ENCODE peak calls at places on chromosomes 1 and 21, in seven cellular contexts. G, F, H, O, B, P and M are unnamed samples.
A peak's percentile ranks its signal among the peaks of the same experiment; 100 is the strongest.

GRCh38 chr1:218748071-218748470 is 402.9 kb downstream of the TGFB2 start:
- DNase-seq in P (no peak), O (no peak), F (no peak), G (no peak), H (no peak), B (no peak), M (no peak)

GRCh38 chr1:166273618-166274017 is 106.8 kb upstream of the FAM78B start:
- DNase-seq in P (no peak), F (no peak), G (no peak), O (no peak), H (no peak), B (no peak), M (no peak)

GRCh38 chr1:244010191-244010590 is 40.9 kb upstream of the ZBTB18 start:
- DNase-seq in O (no peak), G (no peak), B (peak; percentile 5), P (peak; percentile 61), H (no peak), F (no peak), M (no peak)

GRCh38 chr1:150165622-150166612 is 16.2 kb downstream of the PLEKHO1 start:
- DNase-seq in B (peak; percentile 84), F (no peak), O (peak; percentile 53), P (peak; percentile 91), H (peak; percentile 36), G (no peak), M (no peak)

GRCh38 chr1:59146056-59146455 is 150.8 kb upstream of the FGGY start:
- DNase-seq in G (no peak), B (no peak), P (no peak), H (no peak), F (no peak), O (no peak), M (no peak)

GRCh38 chr21:45080639-45081414 is 6.4 kb downstream of the ADARB1 start:
- DNase-seq in O (no peak), G (no peak), P (no peak), H (no peak), F (no peak), B (no peak), M (peak; percentile 88)

GRCh38 chr1:101004061-101004460 is 21.5 kb downstream of the DPH5 start:
- DNase-seq in P (no peak), O (no peak), F (no peak), B (no peak), G (no peak), H (no peak), M (no peak)

GRCh38 chr1:218867941-218868656 is 305.6 kb upstream of the LYPLAL1 start:
- DNase-seq in H (no peak), G (no peak), O (no peak), B (no peak), F (no peak), P (no peak), M (no peak)

GRCh38 chr1:165877411-165877810 is 50.0 kb downstream of the UCK2 start:
- DNase-seq in B (no peak), H (no peak), F (no peak), O (no peak), G (no peak), P (no peak), M (no peak)

GRCh38 chr1:16231331-16232315 is 5.4 kb downstream of the CPLANE2 start:
- DNase-seq in B (peak; percentile 80), G (no peak), P (no peak), F (no peak), H (no peak), O (no peak), M (no peak)

GRCh38 chr1:33410091-33410701 is 20.7 kb downstream of the PHC2 start:
- DNase-seq in O (no peak), P (peak; percentile 32), B (no peak), H (no peak), G (no peak), F (no peak), M (no peak)

GRCh38 chr1:165344198-165344597 is 12.3 kb downstream of the LMX1A start:
- DNase-seq in H (no peak), G (no peak), O (no peak), F (no peak), B (no peak), P (peak; percentile 19), M (no peak)

GRCh38 chr1:204011426-204011825 is 61.5 kb upstream of the SOX13 start:
- DNase-seq in P (no peak), F (no peak), H (no peak), O (no peak), G (no peak), B (no peak), M (no peak)

GRCh38 chr1:169109561-169110134 is 3.2 kb downstream of the ATP1B1 start:
- DNase-seq in H (peak; percentile 71), B (no peak), G (peak; percentile 58), P (peak; percentile 28), O (peak; percentile 87), F (no peak), M (peak; percentile 92)

GRCh38 chr1:209692296-209692695 is 12.3 kb upstream of the HSD11B1 start:
- DNase-seq in P (no peak), O (no peak), H (no peak), B (no peak), G (no peak), F (no peak), M (no peak)

GRCh38 chr1:211327341-211327921 is 798 bp downstream of the TRAF5 start:
- DNase-seq in F (no peak), B (peak; percentile 51), H (no peak), O (no peak), P (peak; percentile 79), G (no peak), M (no peak)

GRCh38 chr1:242556276-242556675 is 31.8 kb upstream of the PLD5 start:
- DNase-seq in H (no peak), P (no peak), O (no peak), B (no peak), F (no peak), G (no peak), M (no peak)

GRCh38 chr21:37552496-37553399 is 186.2 kb downstream of the DYRK1A start:
- DNase-seq in G (no peak), P (no peak), O (no peak), F (no peak), H (no peak), B (no peak), M (peak; percentile 47)

GRCh38 chr1:224434447-224435317 is at the start of gene WDR26:
- DNase-seq in F (peak; percentile 40), O (peak; percentile 84), B (peak; percentile 95), G (peak; percentile 68), H (no peak), P (peak; percentile 95), M (peak; percentile 90)

GRCh38 chr1:192489748-192490147 is 85.8 kb upstream of the RGS1 start:
- DNase-seq in F (no peak), P (peak; percentile 25), B (no peak), O (peak; percentile 50), G (peak; percentile 60), H (no peak), M (peak; percentile 92)

GRCh38 chr1:65681101-65681500 is 111.6 kb upstream of the PDE4B start:
- DNase-seq in O (no peak), G (no peak), F (no peak), P (no peak), H (no peak), B (no peak), M (no peak)

GRCh38 chr1:60415696-60416095 is 342.1 kb upstream of the C1orf87 start:
- DNase-seq in H (no peak), B (no peak), P (no peak), O (no peak), G (no peak), F (no peak), M (no peak)

GRCh38 chr1:83996621-83997020 is 2.3 kb downstream of the TTLL7 start:
- DNase-seq in O (no peak), B (no peak), P (no peak), H (no peak), G (no peak), F (no peak), M (no peak)

GRCh38 chr1:29860681-29861080 is 624.4 kb downstream of the PTPRU start:
- DNase-seq in H (no peak), O (no peak), F (no peak), P (no peak), G (no peak), B (no peak), M (no peak)

GRCh38 chr1:179910934-179911333 is 28.8 kb downstream of the TOR1AIP1 start:
- DNase-seq in O (no peak), H (no peak), G (no peak), P (no peak), F (no peak), B (no peak), M (no peak)

GRCh38 chr21:33019885-33020557 is 5.7 kb upstream of the OLIG2 start:
- DNase-seq in F (no peak), B (no peak), P (peak; percentile 84), O (no peak), H (no peak), G (no peak), M (no peak)

GRCh38 chr1:8424539-8425116 is 106.7 kb downstream of the SLC45A1 start:
- DNase-seq in G (no peak), F (no peak), P (peak; percentile 87), B (peak; percentile 56), H (no peak), O (peak; percentile 77), M (peak; percentile 77)
- TF ChIP-seq POLR2AphosphoS5 in G (peak; percentile 30), F (no peak), P (no peak), B (no peak), H (no peak), O (peak; percentile 9), M (peak; percentile 29)

GRCh38 chr1:220787069-220787614 is 429 bp downstream of the MTARC1 start:
- DNase-seq in H (no peak), G (no peak), F (no peak), B (no peak), O (peak; percentile 71), P (peak; percentile 75), M (peak; percentile 64)
- TF ChIP-seq POLR2AphosphoS5 in H (no peak), G (no peak), F (no peak), B (no peak), O (no peak), P (no peak), M (no peak)

GRCh38 chr1:205140113-205140512 is 18.3 kb upstream of the RBBP5 start:
- DNase-seq in H (no peak), F (no peak), G (no peak), P (no peak), O (no peak), B (no peak), M (no peak)
- TF ChIP-seq POLR2AphosphoS5 in H (no peak), F (no peak), G (no peak), P (no peak), O (no peak), B (no peak), M (no peak)

DNA sequence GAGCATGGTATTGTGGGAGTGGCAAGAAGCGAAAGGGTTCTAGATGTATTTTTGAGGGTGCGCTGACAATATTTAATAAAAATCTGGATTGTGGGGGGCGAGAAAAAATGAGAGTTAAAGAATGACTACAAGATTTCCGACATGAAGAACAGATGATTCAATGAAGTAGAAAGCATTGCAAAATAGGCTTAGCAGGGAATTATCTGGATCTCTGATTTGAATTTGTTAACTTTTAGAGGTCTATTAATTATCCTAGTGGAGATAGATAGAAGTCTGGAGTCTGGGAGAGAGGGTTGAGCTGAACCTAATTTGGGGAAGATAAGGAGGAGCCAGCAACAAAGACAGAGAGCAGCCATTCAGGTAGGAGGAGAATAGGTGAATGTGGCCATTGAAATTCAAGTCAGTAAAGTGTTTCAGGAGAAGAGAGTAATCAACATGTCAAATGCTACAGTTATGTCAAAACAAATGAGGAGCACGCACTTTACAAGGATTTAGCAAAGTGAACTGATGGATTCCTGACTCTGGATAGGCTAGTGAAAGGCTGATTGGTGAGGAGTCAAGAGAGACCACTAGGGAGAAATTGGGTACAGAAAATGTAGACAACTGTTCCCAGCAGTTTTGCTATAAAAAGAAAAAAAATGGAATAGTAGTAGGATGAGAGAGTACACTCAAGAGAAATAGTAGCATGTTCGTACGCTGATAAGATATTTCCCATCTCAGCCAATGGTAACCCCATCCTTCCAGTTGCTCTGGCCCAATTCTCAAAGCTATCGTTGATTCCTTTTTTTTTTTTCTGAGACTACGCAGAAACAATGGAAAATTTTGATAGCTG is 393.2 kb upstream of the CXADR start:
- DNase-seq in B (no peak), H (no peak), G (no peak), F (no peak), P (peak; percentile 51), O (no peak), M (no peak)
- TF ChIP-seq POLR2AphosphoS5 in B (no peak), H (no peak), G (no peak), F (no peak), P (no peak), O (no peak), M (no peak)